ENCODE peak calls at places on chromosome 4, in six cellular contexts. L, O, Z, B, J and K are unnamed samples.

GRCh38 chr4:138175337-138175794 is 66.8 kb downstream of the SLC7A11 start:
- DNase-seq in L (peak), O (peak), Z (no peak), B (no peak), J (peak), K (no peak)

GRCh38 chr4:132266374-132266773 is 882.7 kb upstream of the PCDH10 start:
- DNase-seq in L (no peak), O (no peak), Z (no peak), B (no peak), J (no peak), K (no peak)

GRCh38 chr4:148782284-148782683 is 340.1 kb upstream of the NR3C2 start:
- DNase-seq in L (no peak), O (no peak), Z (no peak), B (no peak), J (no peak), K (no peak)

GRCh38 chr4:7202391-7202790 is 10.1 kb downstream of the SORCS2 start:
- DNase-seq in L (peak), O (no peak), Z (no peak), B (peak), J (peak), K (no peak)

GRCh38 chr4:144338834-144339233 is 198.3 kb upstream of the GYPA start:
- DNase-seq in L (no peak), O (no peak), Z (no peak), B (no peak), J (no peak), K (no peak)

GRCh38 chr4:140388015-140388414 is 14.6 kb downstream of the SCOC start:
- DNase-seq in L (no peak), O (no peak), Z (no peak), B (no peak), J (no peak), K (no peak)

GRCh38 chr4:56656346-56656643 is 24.8 kb downstream of the HOPX start:
- DNase-seq in L (no peak), O (no peak), Z (no peak), B (no peak), J (no peak), K (no peak)

GRCh38 chr4:114180481-114180880 is 201.0 kb upstream of the ARSJ start:
- DNase-seq in L (peak), O (no peak), Z (peak), B (no peak), J (peak), K (no peak)

GRCh38 chr4:158008551-158009218 is 164.1 kb downstream of the GASK1B start:
- DNase-seq in L (peak), O (no peak), Z (no peak), B (no peak), J (peak), K (no peak)

GRCh38 chr4:38279650-38280322 is 319.6 kb downstream of the PTTG2 start:
- DNase-seq in L (peak), O (no peak), Z (no peak), B (no peak), J (no peak), K (no peak)

GRCh38 chr4:2619459-2619858 is 83.0 kb downstream of the FAM193A start:
- DNase-seq in L (no peak), O (no peak), Z (no peak), B (peak), J (no peak), K (no peak)

GRCh38 chr4:78776729-78777555 is 792 bp downstream of the BMP2K start:
- DNase-seq in L (peak), O (peak), Z (peak), B (peak), J (peak), K (peak)

GRCh38 chr4:110609044-110609750 is 13.7 kb downstream of the PITX2 start:
- DNase-seq in L (no peak), O (no peak), Z (no peak), B (no peak), J (no peak), K (no peak)

GRCh38 chr4:88177981-88178632 is 19.7 kb upstream of the ABCG2 start:
- DNase-seq in L (peak), O (peak), Z (peak), B (no peak), J (peak), K (no peak)

GRCh38 chr4:101337688-101338087 is 9.6 kb downstream of the PPP3CA start:
- DNase-seq in L (peak), O (no peak), Z (no peak), B (no peak), J (peak), K (no peak)

GRCh38 chr4:77931452-77932135 is 69.0 kb downstream of the MRPL1 start:
- DNase-seq in L (peak), O (no peak), Z (no peak), B (no peak), J (peak), K (no peak)

GRCh38 chr4:72828864-72829263 is 240.7 kb downstream of the COX18 start:
- DNase-seq in L (no peak), O (no peak), Z (no peak), B (no peak), J (no peak), K (no peak)

GRCh38 chr4:79198886-79199591 is 126.8 kb downstream of the NAA11 start:
- DNase-seq in L (peak), O (no peak), Z (peak), B (no peak), J (no peak), K (no peak)

GRCh38 chr4:89486042-89486441 is 178.4 kb upstream of the GPRIN3 start:
- DNase-seq in L (no peak), O (no peak), Z (no peak), B (no peak), J (peak), K (no peak)

GRCh38 chr4:1347410-1347864 is 429 bp downstream of the UVSSA start:
- DNase-seq in L (peak), O (peak), Z (peak), B (peak), J (peak), K (peak)

GRCh38 chr4:3284734-3285557 is 7.9 kb upstream of the RGS12 start:
- DNase-seq in L (no peak), O (no peak), Z (no peak), B (no peak), J (no peak), K (no peak)

GRCh38 chr4:108171541-108172230 is 3.0 kb upstream of the LEF1 start:
- DNase-seq in L (peak), O (peak), Z (no peak), B (no peak), J (no peak), K (no peak)

GRCh38 chr4:77273412-77273811 is 116.4 kb downstream of the CCNG2 start:
- DNase-seq in L (no peak), O (no peak), Z (no peak), B (no peak), J (no peak), K (no peak)

GRCh38 chr4:158946825-158947224 is 156.1 kb upstream of the RAPGEF2 start:
- DNase-seq in L (no peak), O (no peak), Z (no peak), B (no peak), J (no peak), K (no peak)

GRCh38 chr4:94408549-94409374 is 43.0 kb upstream of the PDLIM5 start:
- DNase-seq in L (peak), O (no peak), Z (no peak), B (no peak), J (peak), K (no peak)

GRCh38 chr4:8155660-8156421 is 2.8 kb downstream of the ABLIM2 start:
- DNase-seq in L (no peak), O (no peak), Z (no peak), B (no peak), J (no peak), K (no peak)

GRCh38 chr4:1763550-1764080 is 29.5 kb upstream of the FGFR3 start:
- DNase-seq in L (peak), O (no peak), Z (peak), B (no peak), J (peak), K (no peak)

GRCh38 chr4:4477391-4477790 is 64.5 kb downstream of the STX18 start:
- DNase-seq in L (peak), O (no peak), Z (no peak), B (no peak), J (peak), K (no peak)

GRCh38 chr4:8310306-8310705 is 40.8 kb downstream of the HTRA3 start:
- DNase-seq in L (no peak), O (no peak), Z (no peak), B (peak), J (no peak), K (no peak)

GRCh38 chr4:17690135-17690534 is 75.7 kb downstream of the MED28 start:
- DNase-seq in L (no peak), O (no peak), Z (no peak), B (no peak), J (no peak), K (no peak)

GRCh38 chr4:126583509-126583908 is 1049.2 kb upstream of the INTU start:
- DNase-seq in L (peak), O (no peak), Z (peak), B (no peak), J (peak), K (no peak)

GRCh38 chr4:31104596-31104995 is 384.4 kb downstream of the PCDH7 start:
- DNase-seq in L (no peak), O (no peak), Z (no peak), B (no peak), J (no peak), K (no peak)

GRCh38 chr4:88187766-88188165 is 29.3 kb upstream of the ABCG2 start:
- DNase-seq in L (no peak), O (no peak), Z (no peak), B (no peak), J (no peak), K (no peak)

GRCh38 chr4:108991929-108992328 is 229.1 kb upstream of the ETNPPL start:
- DNase-seq in L (peak), O (no peak), Z (no peak), B (no peak), J (peak), K (no peak)

DNA sequence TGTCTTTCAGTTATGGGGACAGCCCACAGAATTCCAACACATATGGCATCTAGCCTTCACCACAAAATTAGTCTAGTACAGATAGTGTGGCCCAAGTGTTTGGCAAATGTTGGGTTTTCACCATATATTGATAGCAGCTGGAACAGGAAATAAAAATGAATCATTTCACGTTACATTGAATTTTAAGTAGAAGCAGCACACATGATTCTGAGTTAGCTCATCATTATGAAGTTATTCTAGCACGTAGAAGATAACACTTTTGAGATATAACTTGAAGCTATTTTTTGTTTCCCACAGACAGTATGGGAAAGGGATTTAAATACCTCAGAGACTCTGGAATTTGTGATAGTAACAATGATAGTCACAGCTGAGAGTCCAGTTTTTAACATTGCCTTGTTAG is 118.7 kb downstream of the FAT4 start:
- DNase-seq in L (peak), O (no peak), Z (no peak), B (no peak), J (peak), K (no peak)
- H3K4me3 ChIP-seq in L (no peak), O (no peak), Z (no peak), B (no peak), J (no peak), K (no peak)

GRCh38 chr4:40361338-40361737 is 26.2 kb downstream of the CHRNA9 start:
- DNase-seq in L (no peak), O (no peak), Z (no peak), B (no peak), J (no peak), K (no peak)
- H3K4me3 ChIP-seq in L (no peak), O (no peak), Z (no peak), B (no peak), J (no peak), K (no peak)

GRCh38 chr4:48175806-48176205 is 41.8 kb upstream of the TXK start:
- DNase-seq in L (peak), O (no peak), Z (no peak), B (no peak), J (no peak), K (no peak)
- H3K4me3 ChIP-seq in L (no peak), O (no peak), Z (no peak), B (no peak), J (no peak), K (no peak)

GRCh38 chr4:186040316-186040715 is 28.6 kb upstream of the TLR3 start:
- DNase-seq in L (no peak), O (no peak), Z (no peak), B (no peak), J (no peak), K (no peak)
- H3K4me3 ChIP-seq in L (no peak), O (no peak), Z (no peak), B (peak), J (no peak), K (no peak)

GRCh38 chr4:187271848-187272247 is 548.2 kb upstream of the FAT1 start:
- DNase-seq in L (no peak), O (no peak), Z (no peak), B (no peak), J (no peak), K (no peak)

DNA sequence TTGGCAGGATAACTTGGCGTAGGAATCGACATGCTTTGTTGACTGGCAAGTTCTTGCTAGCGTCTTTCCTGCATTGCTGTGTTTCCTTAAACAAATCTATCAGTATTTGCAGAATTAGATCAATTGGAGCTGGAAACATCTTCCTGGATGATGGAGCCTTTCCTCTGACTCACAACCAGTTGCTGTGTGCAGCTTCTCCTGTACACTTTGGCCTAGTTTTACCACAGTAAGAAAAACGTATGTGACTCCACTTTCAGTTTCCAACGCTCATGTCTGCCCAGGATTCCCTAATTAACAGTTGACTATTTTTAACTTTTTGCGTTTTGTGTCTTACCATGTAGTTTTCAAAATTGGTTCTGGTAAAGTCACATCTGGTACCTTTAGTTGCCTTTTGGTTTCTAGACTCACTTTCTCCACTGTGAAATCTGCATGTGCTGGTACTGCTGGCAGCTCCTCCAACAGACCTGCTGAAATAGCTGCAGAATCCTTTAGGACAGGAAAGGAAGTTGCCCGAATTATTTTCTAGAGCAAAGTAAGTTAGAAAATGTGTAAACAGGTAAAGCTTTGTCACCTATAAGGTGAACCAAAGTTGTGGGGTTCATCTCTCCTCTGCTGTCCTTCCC is 553.2 kb upstream of the FAT1 start:
- DNase-seq in L (peak), O (no peak), Z (no peak), B (no peak), J (no peak), K (no peak)
- H3K4me3 ChIP-seq in L (peak), O (no peak), Z (no peak), B (no peak), J (no peak), K (no peak)

GRCh38 chr4:145524535-145524934 is 42.9 kb downstream of the SMAD1 start:
- DNase-seq in L (no peak), O (no peak), Z (no peak), B (no peak), J (no peak), K (no peak)
- H3K4me3 ChIP-seq in L (no peak), O (no peak), Z (no peak), B (no peak), J (no peak), K (no peak)

GRCh38 chr4:6201580-6202091 is 1.3 kb upstream of the JAKMIP1 start:
- DNase-seq in L (no peak), O (no peak), Z (peak), B (peak), J (no peak), K (no peak)
- H3K4me3 ChIP-seq in L (no peak), O (no peak), Z (no peak), B (no peak), J (no peak), K (no peak)

DNA sequence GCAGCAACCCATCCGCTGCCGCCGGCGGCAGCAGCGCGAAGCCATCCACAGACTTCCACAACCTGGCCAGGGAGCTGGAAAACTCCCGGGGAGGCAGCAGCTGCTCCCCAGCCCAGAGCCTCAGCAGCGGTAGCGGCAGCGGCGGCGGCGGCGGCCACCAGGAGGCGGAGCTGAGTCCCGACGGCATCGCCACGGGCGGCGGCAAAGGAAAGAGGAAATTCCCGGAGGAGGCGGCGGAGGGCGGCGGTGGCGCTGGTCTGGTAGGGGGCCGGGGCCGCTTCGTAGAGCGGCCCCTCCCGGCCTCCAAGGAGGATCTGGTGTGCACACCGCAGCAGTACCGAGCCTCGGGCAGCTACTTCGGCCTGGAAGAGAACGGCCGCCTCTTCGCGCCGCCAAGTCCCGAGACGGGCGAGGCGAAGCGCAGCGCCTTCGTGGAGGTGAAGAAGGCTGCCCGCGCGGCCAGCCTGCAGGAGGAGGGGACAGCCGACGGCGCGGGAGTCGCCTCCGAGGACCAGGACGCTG is 4.9 kb downstream of the PRDM8 start:
- DNase-seq in L (peak), O (peak), Z (peak), B (peak), J (peak), K (peak)
- H3K4me3 ChIP-seq in L (peak), O (peak), Z (peak), B (peak), J (peak), K (peak)

GRCh38 chr4:169249214-169249973 is 21.4 kb downstream of the SH3RF1 start:
- DNase-seq in L (peak), O (no peak), Z (no peak), B (no peak), J (peak), K (no peak)
- H3K4me3 ChIP-seq in L (no peak), O (no peak), Z (no peak), B (no peak), J (no peak), K (no peak)